ENCODE peak calls at places on chromosomes 5 and 9, in four cellular contexts. W is PC-3, T is amniotic epithelial cell, U is colonic mucosa. D is an unnamed sample.

GRCh38 chr9:136292591-136293448 is 11.1 kb downstream of the CCDC187 start:
- DNase-seq in W (peak; percentile 2), T (no peak), U (no peak), D (no peak)

GRCh38 chr5:87020099-87020934 is 247.4 kb upstream of the RASA1 start:
- DNase-seq in U (peak; percentile 37), W (peak; percentile 73), T (no peak), D (peak; percentile 27)

GRCh38 chr5:31415009-31415923 is 116.6 kb downstream of the DROSHA start:
- DNase-seq in T (no peak), U (no peak), W (no peak), D (no peak)

GRCh38 chr5:178336889-178337785 is 104.5 kb upstream of the PHYKPL start:
- DNase-seq in W (no peak), T (no peak), U (no peak), D (no peak)

GRCh38 chr9:81035171-81035570 is 654.2 kb downstream of the TLE1 start:
- DNase-seq in W (no peak), T (peak; percentile 98), U (no peak), D (no peak)

GRCh38 chr5:132050661-132051371 is 9.6 kb upstream of the IL3 start:
- DNase-seq in W (no peak), U (no peak), T (no peak), D (peak; percentile 2)

GRCh38 chr9:113650207-113651131 is 186.9 kb downstream of the RGS3 start:
- DNase-seq in W (peak; percentile 77), U (no peak), T (peak; percentile 31), D (no peak)

GRCh38 chr9:96476591-96476990 is 26.6 kb downstream of the HABP4 start:
- DNase-seq in W (peak; percentile 75), T (peak; percentile 37), U (no peak), D (no peak)

GRCh38 chr5:168874713-168875380 is 295.7 kb upstream of the PANK3 start:
- DNase-seq in W (peak; percentile 14), U (no peak), T (peak; percentile 44), D (no peak)

D was measured in left ventricle myocardium inferior.